ENCODE peak calls at places on chromosome X, in eight cellular contexts. R is A549; F is stimulated activated CD8-positive, alpha-beta memory T cell treated with anti-CD3 and anti-CD28 coated beads, Interleukin-15, amount 100 ng/mL, for 4 hours; V is T-helper 9 cell; B is NCI-H510A treated with DMSO at 0.1 percent for 48 hours; L is iPS-NIHi11; W is trophoblast cell; Y is lung microvascular endothelial cell. G is an unnamed sample.

GRCh38 chrX:11755724-11756123 is 2.3 kb upstream of the MSL3 start:
- DNase-seq in R (no peak), F (no peak), V (no peak), B (peak), L (no peak), W (no peak), Y (no peak), G (no peak)

GRCh38 chrX:48910926-48911406 is 480 bp downstream of the SLC35A2 start:
- DNase-seq in R (no peak), F (no peak), V (no peak), B (no peak), L (no peak), W (no peak), Y (no peak), G (peak)

GRCh38 chrX:40383969-40384368 is 196.8 kb upstream of the ATP6AP2 start:
- DNase-seq in R (no peak), F (no peak), V (no peak), B (no peak), L (no peak), W (no peak), Y (no peak), G (no peak)

GRCh38 chrX:9055354-9055753 is 21.4 kb upstream of the FAM9B start:
- DNase-seq in R (no peak), F (no peak), V (no peak), B (no peak), L (no peak), W (no peak), Y (no peak), G (no peak)

GRCh38 chrX:119497185-119497584 is 28.9 kb downstream of the SLC25A5 start:
- DNase-seq in R (no peak), F (no peak), V (no peak), B (no peak), L (no peak), W (no peak), Y (no peak), G (peak)

GRCh38 chrX:49053223-49054072 is 5.4 kb upstream of the CCDC120 start:
- DNase-seq in R (peak), F (peak), V (peak), B (peak), L (peak), W (no peak), Y (peak), G (peak)

GRCh38 chrX:618761-619450 is 11.7 kb upstream of the SHOX start:
- DNase-seq in R (no peak), F (no peak), V (no peak), B (no peak), L (no peak), W (no peak), Y (no peak), G (no peak)

GRCh38 chrX:21741869-21742701 is 15.8 kb downstream of the SMPX start:
- DNase-seq in R (no peak), F (no peak), V (no peak), B (no peak), L (no peak), W (no peak), Y (peak), G (no peak)

GRCh38 chrX:15336023-15336413 is 695 bp upstream of the PIGA start:
- DNase-seq in R (peak), F (peak), V (peak), B (peak), L (peak), W (peak), Y (peak), G (no peak)

GRCh38 chrX:132489256-132490085 is 633 bp upstream of the MBNL3 start:
- DNase-seq in R (peak), F (peak), V (peak), B (peak), L (peak), W (peak), Y (peak), G (peak)

GRCh38 chrX:74835566-74835965 is 89.7 kb downstream of the NEXMIF start:
- DNase-seq in R (peak), F (no peak), V (no peak), B (no peak), L (no peak), W (no peak), Y (no peak), G (no peak)

GRCh38 chrX:39144323-39144722 is 343.1 kb downstream of the MID1IP1 start:
- DNase-seq in R (no peak), F (no peak), V (no peak), B (no peak), L (no peak), W (no peak), Y (no peak), G (peak)

GRCh38 chrX:68941385-68941952 is 112.6 kb downstream of the EFNB1 start:
- DNase-seq in R (no peak), F (no peak), V (no peak), B (no peak), L (no peak), W (no peak), Y (no peak), G (no peak)

GRCh38 chrX:150594584-150594983 is 26.2 kb downstream of the MTM1 start:
- DNase-seq in R (no peak), F (no peak), V (no peak), B (no peak), L (no peak), W (no peak), Y (no peak), G (no peak)

GRCh38 chrX:120302434-120302833 is 8.8 kb downstream of the TMEM255A start:
- DNase-seq in R (no peak), F (no peak), V (no peak), B (peak), L (peak), W (no peak), Y (no peak), G (peak)

GRCh38 chrX:36431819-36432218 is 512.3 kb downstream of the CFAP47 start:
- DNase-seq in R (peak), F (no peak), V (no peak), B (no peak), L (no peak), W (peak), Y (no peak), G (no peak)

GRCh38 chrX:8773117-8773516 is 28.1 kb downstream of the FAM9A start:
- DNase-seq in R (no peak), F (no peak), V (no peak), B (no peak), L (no peak), W (no peak), Y (no peak), G (no peak)

GRCh38 chrX:39903937-39904336 is 193.8 kb downstream of the BCOR start:
- DNase-seq in R (peak), F (no peak), V (no peak), B (no peak), L (no peak), W (no peak), Y (no peak), G (no peak)

GRCh38 chrX:136523770-136524169 is 8.2 kb upstream of the VGLL1 start:
- DNase-seq in R (no peak), F (no peak), V (no peak), B (no peak), L (no peak), W (no peak), Y (no peak), G (no peak)

GRCh38 chrX:13131511-13132137 is 87.2 kb upstream of the FAM9C start:
- DNase-seq in R (no peak), F (no peak), V (no peak), B (no peak), L (peak), W (no peak), Y (no peak), G (no peak)

GRCh38 chrX:10190367-10190766 is 33.6 kb downstream of the CLCN4 start:
- DNase-seq in R (peak), F (no peak), V (no peak), B (peak), L (no peak), W (peak), Y (peak), G (peak)

GRCh38 chrX:27599928-27600327 is 9.8 kb downstream of the DCAF8L2 start:
- DNase-seq in R (peak), F (no peak), V (no peak), B (no peak), L (no peak), W (no peak), Y (peak), G (no peak)

GRCh38 chrX:117508021-117508420 is 608.6 kb downstream of the KLHL13 start:
- DNase-seq in R (no peak), F (no peak), V (no peak), B (peak), L (no peak), W (no peak), Y (no peak), G (no peak)

GRCh38 chrX:37349131-37350033 is at the start of gene PRRG1:
- DNase-seq in R (peak), F (no peak), V (no peak), B (peak), L (peak), W (peak), Y (peak), G (no peak)

GRCh38 chrX:40877869-40878268 is 142.5 kb upstream of the MED14 start:
- DNase-seq in R (peak), F (no peak), V (no peak), B (no peak), L (no peak), W (no peak), Y (peak), G (no peak)

GRCh38 chrX:118418811-118419251 is 72.9 kb downstream of the WDR44 start:
- DNase-seq in R (peak), F (no peak), V (no peak), B (no peak), L (no peak), W (no peak), Y (no peak), G (no peak)

GRCh38 chrX:2397648-2398340 is 103.0 kb downstream of the DHRSX start:
- DNase-seq in R (no peak), F (no peak), V (no peak), B (no peak), L (no peak), W (peak), Y (no peak), G (no peak)

GRCh38 chrX:52262195-52262546 is 77.5 kb downstream of the MAGED4 start:
- DNase-seq in R (no peak), F (no peak), V (no peak), B (no peak), L (no peak), W (no peak), Y (no peak), G (no peak)

GRCh38 chrX:13703589-13703988 is 14.7 kb downstream of the RAB9A start:
- DNase-seq in R (no peak), F (no peak), V (no peak), B (no peak), L (no peak), W (no peak), Y (no peak), G (no peak)

G was measured in RPMI8226.